ENCODE peak calls at places on chromosome X, in nine cellular contexts. A is neuronal stem cell; F is lower lobe of right lung; I is HL-60; J is IMR-90; L is CD4-positive, CD25-positive, alpha-beta regulatory T cell; Z is cardiac muscle cell; E is stomach; M is iPS DF 6.9. T is an unnamed sample.

GRCh38 chrX:113551919-113552318 is 711.3 kb upstream of the AMOT start:
- DNase-seq in M (no peak), J (no peak), F (no peak), Z (no peak), I (no peak), E (no peak), L (no peak), A (no peak), T (no peak)

GRCh38 chrX:69100478-69100877 is 64.8 kb downstream of the PJA1 start:
- DNase-seq in F (no peak), L (no peak), Z (no peak), I (no peak), J (no peak), E (no peak), A (no peak), M (no peak), T (no peak)

GRCh38 chrX:22037911-22038537 is 5.9 kb downstream of the PHEX start:
- DNase-seq in J (no peak), Z (no peak), F (no peak), M (no peak), A (no peak), E (no peak), I (no peak), L (no peak), T (no peak)

GRCh38 chrX:153924149-153924861 is 1.8 kb downstream of the ARHGAP4 start:
- DNase-seq in L (peak), I (no peak), M (no peak), E (peak), F (no peak), J (peak), Z (peak), A (no peak), T (no peak)

GRCh38 chrX:103211012-103211715 is 3.7 kb upstream of the BEX4 start:
- DNase-seq in A (peak), E (peak), L (peak), F (no peak), Z (peak), M (peak), J (peak), I (no peak), T (no peak)

GRCh38 chrX:43882294-43882681 is at the start of gene MAOB:
- DNase-seq in L (no peak), A (peak), E (peak), I (no peak), J (no peak), F (peak), M (no peak), Z (peak), T (peak)

GRCh38 chrX:30278365-30278764 is 30.8 kb downstream of the NR0B1 start:
- DNase-seq in M (no peak), J (peak), Z (no peak), L (no peak), A (no peak), F (no peak), I (no peak), E (no peak), T (no peak)

GRCh38 chrX:26958261-26958660 is 504.9 kb downstream of the PPP4R3C start:
- DNase-seq in E (no peak), F (no peak), L (no peak), A (no peak), I (no peak), J (no peak), M (no peak), Z (no peak), T (no peak)

GRCh38 chrX:129696463-129697155 is 41.9 kb upstream of the APLN start:
- DNase-seq in I (no peak), M (no peak), J (no peak), A (no peak), F (no peak), L (no peak), Z (no peak), E (no peak), T (no peak)

GRCh38 chrX:141405878-141406492 is 163.7 kb upstream of the SPANXC start:
- DNase-seq in Z (no peak), J (peak), L (no peak), I (no peak), F (no peak), M (no peak), E (no peak), A (no peak), T (no peak)

GRCh38 chrX:83588409-83588808 is 80.3 kb downstream of the POU3F4 start:
- DNase-seq in J (no peak), F (no peak), I (no peak), A (no peak), Z (no peak), E (no peak), L (no peak), M (no peak), T (no peak)

GRCh38 chrX:153433161-153433680 is 12.6 kb downstream of the TREX2 start:
- DNase-seq in F (no peak), I (no peak), M (no peak), Z (no peak), E (no peak), J (no peak), A (no peak), L (no peak), T (no peak)

GRCh38 chrX:69151898-69152297 is 13.4 kb downstream of the PJA1 start:
- DNase-seq in Z (no peak), E (no peak), L (no peak), M (no peak), F (no peak), J (no peak), I (no peak), A (no peak), T (no peak)

GRCh38 chrX:124507276-124507675 is 160.9 kb downstream of the SH2D1A start:
- DNase-seq in I (no peak), L (no peak), J (no peak), F (no peak), A (no peak), M (no peak), Z (no peak), E (no peak), T (no peak)

GRCh38 chrX:14997271-14997670 is 124.0 kb downstream of the MOSPD2 start:
- DNase-seq in Z (no peak), J (no peak), E (no peak), L (no peak), M (no peak), A (no peak), F (no peak), I (no peak), T (no peak)

GRCh38 chrX:46758163-46758955 is 559 bp downstream of the SLC9A7 start:
- DNase-seq in Z (peak), E (no peak), M (no peak), L (no peak), A (peak), F (no peak), I (no peak), J (peak), T (peak)

GRCh38 chrX:154542723-154543424 is 3.8 kb downstream of the G6PD start:
- DNase-seq in J (no peak), I (peak), L (no peak), Z (no peak), F (peak), A (no peak), M (no peak), E (no peak), T (peak)

GRCh38 chrX:50432760-50433377 is 37.8 kb downstream of the DGKK start:
- DNase-seq in Z (peak), F (no peak), M (no peak), L (no peak), J (no peak), I (no peak), A (peak), E (no peak), T (no peak)

GRCh38 chrX:49276671-49277519 is 7.3 kb downstream of the PPP1R3F start:
- DNase-seq in A (no peak), Z (no peak), E (peak), J (peak), I (no peak), L (no peak), F (no peak), M (no peak), T (no peak)

GRCh38 chrX:15202458-15203177 is 67.3 kb downstream of the ASB9 start:
- DNase-seq in L (no peak), M (no peak), A (no peak), E (no peak), Z (no peak), J (no peak), F (no peak), I (no peak), T (no peak)

GRCh38 chrX:100895365-100896075 is 21.4 kb upstream of the NOX1 start:
- DNase-seq in Z (peak), J (peak), E (peak), L (peak), F (no peak), I (no peak), A (peak), M (peak), T (no peak)

GRCh38 chrX:136318895-136319597 is 18.3 kb downstream of the ADGRG4 start:
- DNase-seq in E (no peak), Z (no peak), F (no peak), I (no peak), A (no peak), M (no peak), J (no peak), L (no peak), T (no peak)

GRCh38 chrX:119986203-119986602 is 42.7 kb upstream of the NKAP start:
- DNase-seq in M (no peak), F (no peak), A (no peak), I (no peak), E (no peak), L (no peak), J (no peak), Z (no peak), T (no peak)

GRCh38 chrX:65524139-65524538 is 10.4 kb downstream of the LAS1L start:
- DNase-seq in I (no peak), M (no peak), L (no peak), E (no peak), J (no peak), Z (no peak), A (no peak), F (no peak), T (no peak)

GRCh38 chrX:115392871-115393270 is 103.4 kb downstream of the LUZP4 start:
- DNase-seq in M (no peak), E (no peak), J (no peak), Z (no peak), L (no peak), F (no peak), A (no peak), I (no peak), T (no peak)

GRCh38 chrX:118522230-118522926 is 26.8 kb downstream of the DOCK11 start:
- DNase-seq in E (no peak), J (no peak), A (no peak), Z (no peak), F (no peak), I (no peak), L (no peak), M (no peak), T (no peak)

GRCh38 chrX:56397636-56398035 is 165.5 kb downstream of the KLF8 start:
- DNase-seq in L (no peak), A (no peak), E (no peak), M (no peak), F (no peak), J (no peak), Z (no peak), I (no peak), T (no peak)

GRCh38 chrX:153582896-153583295 is 16.0 kb downstream of the CCNQ start:
- DNase-seq in E (peak), F (peak), Z (no peak), A (no peak), M (no peak), J (peak), L (peak), I (no peak), T (no peak)

GRCh38 chrX:136495043-136495442 is 2.3 kb upstream of the HTATSF1 start:
- DNase-seq in I (peak), F (no peak), A (no peak), M (no peak), L (no peak), J (no peak), E (no peak), Z (no peak), T (no peak)

GRCh38 chrX:139967300-139967699 is 2.0 kb upstream of the CXorf66 start:
- DNase-seq in J (no peak), I (no peak), F (no peak), Z (no peak), A (no peak), L (no peak), M (no peak), E (no peak), T (no peak)

GRCh38 chrX:143669395-143669794 is 33.5 kb upstream of the SLITRK4 start:
- DNase-seq in I (no peak), F (no peak), A (no peak), L (no peak), Z (no peak), M (no peak), J (no peak), E (no peak), T (no peak)

GRCh38 chrX:27276751-27277150 is 186.4 kb downstream of the PPP4R3C start:
- DNase-seq in F (no peak), J (no peak), M (no peak), E (no peak), Z (no peak), A (no peak), L (no peak), I (no peak), T (no peak)

GRCh38 chrX:7262551-7262950 is 114.6 kb upstream of the PUDP start:
- DNase-seq in M (no peak), L (no peak), I (no peak), J (no peak), Z (no peak), A (no peak), E (no peak), F (no peak), T (no peak)

GRCh38 chrX:100449696-100450606 is 39.9 kb upstream of the PCDH19 start:
- DNase-seq in Z (no peak), A (no peak), L (no peak), J (no peak), E (no peak), F (no peak), I (no peak), M (no peak), T (no peak)

GRCh38 chrX:25013593-25014365 is 2.0 kb downstream of the ARX start:
- DNase-seq in F (no peak), Z (no peak), L (no peak), E (no peak), M (no peak), A (no peak), I (no peak), J (no peak), T (no peak)

DNA sequence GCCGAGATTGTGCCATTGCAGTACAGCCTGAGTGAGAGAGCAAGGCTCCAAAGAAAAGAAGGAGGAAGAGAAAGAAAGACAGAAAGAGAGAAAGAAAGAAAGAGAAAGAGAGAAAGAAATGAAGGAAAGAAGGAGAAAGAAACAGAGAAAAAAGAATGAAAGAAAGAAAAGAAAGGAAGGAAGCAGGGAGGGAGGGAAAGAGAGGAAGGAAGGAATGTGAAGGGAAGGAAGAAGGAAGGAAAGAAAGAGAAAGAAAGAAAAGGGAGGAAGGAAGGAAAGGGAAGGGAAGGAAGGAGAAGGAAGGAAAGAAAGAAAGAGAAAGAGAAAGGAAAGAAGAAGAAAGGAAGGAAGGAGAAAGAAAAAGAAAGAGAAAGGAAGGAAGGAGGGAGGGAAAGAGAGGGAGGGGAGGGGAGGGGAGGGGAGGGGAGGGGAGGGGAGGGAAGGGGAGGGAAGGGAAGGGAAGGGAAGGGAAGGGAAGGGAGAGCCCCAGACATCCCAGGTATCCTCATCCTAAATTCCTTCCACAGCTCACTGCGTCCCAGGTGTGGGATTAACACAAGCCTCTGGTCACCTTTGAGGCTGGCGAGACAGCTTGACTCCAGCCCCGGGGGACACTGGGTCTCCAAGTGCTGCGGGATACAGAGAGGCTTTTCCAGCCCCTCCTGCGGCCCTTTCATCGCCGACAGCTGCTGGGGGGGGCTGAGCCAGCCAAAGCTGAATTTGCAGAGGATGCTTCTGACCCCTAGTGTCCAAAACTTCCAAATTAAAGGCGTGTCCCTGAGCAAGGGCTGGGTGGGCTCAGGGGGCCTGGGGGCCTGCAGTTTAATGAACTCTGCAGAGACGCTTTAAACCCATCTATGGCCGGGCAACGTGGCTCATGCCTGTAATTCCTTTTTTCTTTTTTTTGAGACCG is 24.2 kb upstream of the CSF2RA start:
- DNase-seq in L (no peak), E (no peak), M (no peak), J (no peak), A (peak), I (no peak), Z (peak), F (no peak), T (no peak)
- H3K27ac ChIP-seq in L (no peak), E (no peak), M (no peak), J (no peak), A (no peak), I (no peak), Z (no peak), F (no peak), T (no peak)

DNA sequence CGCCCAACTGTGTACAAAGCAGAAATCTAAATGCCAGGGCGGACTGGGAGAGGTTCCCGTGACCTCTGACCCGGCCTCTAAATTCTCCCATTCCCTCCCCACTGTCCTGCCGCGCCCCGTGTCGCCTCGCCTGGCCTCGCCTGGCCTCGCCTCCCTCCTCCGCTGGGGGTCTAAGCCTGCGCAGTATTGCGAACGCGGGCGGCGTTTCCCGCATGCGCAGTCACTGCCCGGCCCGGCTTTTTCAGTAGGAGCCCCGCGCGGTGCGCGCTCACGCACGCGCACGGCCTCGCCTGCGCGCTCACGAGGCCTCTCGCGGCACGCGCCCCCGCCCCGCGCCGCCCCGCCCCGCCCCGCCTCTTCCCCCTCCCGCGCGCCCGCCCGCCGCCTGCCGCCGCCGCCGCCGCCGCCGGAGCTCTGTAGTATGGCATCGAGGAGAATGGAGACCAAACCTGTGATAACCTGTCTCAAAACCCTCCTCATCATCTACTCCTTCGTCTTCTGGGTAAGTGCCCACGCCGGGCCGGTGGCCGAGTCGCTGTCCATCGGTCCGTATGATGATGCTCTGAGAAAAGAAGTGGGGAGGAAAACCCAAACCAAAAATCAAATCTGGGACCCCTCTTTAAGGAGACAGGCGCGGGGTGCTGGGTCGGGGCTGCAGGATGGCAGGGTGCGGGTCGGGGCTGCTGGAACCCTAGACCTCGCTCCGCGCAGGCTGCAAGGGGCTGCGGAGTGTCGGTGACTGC is at the start of gene TSPAN7:
- DNase-seq in E (peak), I (peak), L (peak), J (peak), Z (peak), A (peak), F (peak), M (no peak), T (peak)
- H3K27ac ChIP-seq in E (peak), I (no peak), L (no peak), J (no peak), Z (no peak), A (no peak), F (no peak), M (no peak), T (no peak)

GRCh38 chrX:74420194-74421035 is 878 bp upstream of the SLC16A2 start:
- DNase-seq in L (no peak), E (peak), I (no peak), F (peak), A (peak), M (no peak), Z (peak), J (peak), T (peak)
- H3K27ac ChIP-seq in L (no peak), E (peak), I (no peak), F (peak), A (peak), M (no peak), Z (peak), J (peak), T (peak)

GRCh38 chrX:40843643-40844042 is 108.3 kb upstream of the MED14 start:
- DNase-seq in F (no peak), E (no peak), A (no peak), M (no peak), I (no peak), L (no peak), Z (no peak), J (no peak), T (no peak)

GRCh38 chrX:40844476-40844875 is 109.1 kb upstream of the MED14 start:
- DNase-seq in L (no peak), I (no peak), J (peak), Z (no peak), E (no peak), F (no peak), M (no peak), A (no peak), T (no peak)

GRCh38 chrX:40849906-40850672 is 114.7 kb upstream of the MED14 start:
- DNase-seq in L (no peak), Z (no peak), M (no peak), E (no peak), J (peak), F (no peak), I (no peak), A (no peak), T (no peak)

GRCh38 chrX:40845331-40845911 is 110.1 kb upstream of the MED14 start:
- DNase-seq in L (no peak), Z (peak), J (peak), E (no peak), I (no peak), A (no peak), F (no peak), M (no peak), T (no peak)
- H3K27ac ChIP-seq in L (no peak), Z (peak), J (peak), E (no peak), I (no peak), A (peak), F (no peak), M (peak), T (no peak)

DNA sequence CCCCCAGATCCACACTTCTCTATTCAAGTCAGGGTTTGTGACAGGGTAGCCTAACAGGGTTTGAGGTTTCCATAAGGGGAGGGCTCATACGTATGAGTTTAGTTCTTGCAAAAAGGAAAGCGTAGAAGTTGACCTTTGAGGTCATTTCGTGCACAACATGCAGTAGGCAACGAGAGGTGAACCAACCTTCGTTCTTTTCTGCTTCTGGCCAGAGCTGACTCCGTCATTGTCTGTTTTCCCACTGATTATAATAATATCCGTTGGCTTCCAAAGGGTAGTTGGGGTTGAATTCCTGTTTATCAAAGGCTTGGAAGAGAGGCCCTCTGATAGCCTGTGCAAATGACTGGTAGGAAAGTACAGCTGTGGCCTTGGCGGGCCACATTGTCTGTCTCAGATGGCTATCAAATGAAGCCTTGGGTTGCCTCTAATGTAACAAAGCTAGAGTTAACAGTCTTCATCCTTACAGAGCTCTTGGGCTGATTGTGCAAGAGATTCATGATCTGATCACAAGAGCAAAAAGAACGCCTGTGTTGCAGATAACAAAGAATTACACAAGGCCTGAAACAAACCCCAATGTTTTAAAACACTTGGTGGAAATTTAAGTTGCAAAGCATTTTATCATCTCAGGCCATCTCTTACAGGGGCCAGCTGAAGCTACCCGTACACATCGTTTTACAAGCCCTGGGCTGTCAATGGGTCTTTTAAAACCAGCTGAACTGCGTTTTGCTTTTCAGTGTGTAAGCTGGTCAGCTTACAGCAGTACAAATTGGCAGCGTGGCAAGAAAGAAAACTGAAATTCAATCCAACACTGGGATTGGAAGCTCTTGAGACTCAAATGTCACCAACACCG is 46.1 kb upstream of the FAM9C start:
- DNase-seq in L (no peak), E (no peak), A (no peak), J (peak), I (peak), Z (no peak), M (no peak), F (no peak), T (no peak)
- H3K27ac ChIP-seq in L (peak), E (peak), A (no peak), J (peak), I (peak), Z (no peak), M (no peak), F (peak), T (peak)

T was measured in upper lobe of right lung.